ENCODE peak calls at places on chromosomes 1 and 21, in four cellular contexts. X, I, P and B are unnamed samples.

GRCh38 chr1:152325111-152325510 is at the start of gene FLG:
- DNase-seq in X (no peak), I (no peak), P (no peak), B (no peak)

GRCh38 chr1:226063362-226064167 is 1.0 kb downstream of the H3-3A start:
- DNase-seq in X (peak), I (peak), P (peak), B (peak)

GRCh38 chr1:190168116-190168515 is 309.5 kb downstream of the BRINP3 start:
- DNase-seq in X (peak), I (no peak), P (no peak), B (no peak)

GRCh38 chr1:232949636-232950196 is 695 bp upstream of the NTPCR start:
- DNase-seq in X (no peak), I (no peak), P (no peak), B (no peak)

GRCh38 chr1:92538048-92538412 is 51.3 kb upstream of the GFI1 start:
- DNase-seq in X (no peak), I (no peak), P (no peak), B (no peak)

GRCh38 chr1:22936681-22937080 is 36.0 kb downstream of the LACTBL1 start:
- DNase-seq in X (no peak), I (no peak), P (no peak), B (no peak)

GRCh38 chr1:19946331-19946751 is 22.9 kb upstream of the PLA2G2E start:
- DNase-seq in X (no peak), I (no peak), P (no peak), B (no peak)

GRCh38 chr1:202967684-202968281 is 726 bp upstream of the CYB5R1 start:
- DNase-seq in X (no peak), I (no peak), P (no peak), B (peak)

GRCh38 chr21:45306832-45307571 is 19.3 kb upstream of the POFUT2 start:
- DNase-seq in X (peak), I (peak), P (peak), B (no peak)